ENCODE peak calls at places on chromosomes 6 and 20, in four cellular contexts. T is mesendoderm, K is IMR-90, C is neuronal stem cell. E is an unnamed sample.
A peak's percentile ranks its signal among the peaks of the same experiment; 100 is the strongest.

GRCh38 chr20:50121858-50122271 is 8.9 kb upstream of the UBE2V1 start:
- DNase-seq in C (no peak), T (peak; percentile 74), K (peak; percentile 55), E (peak; percentile 45)

GRCh38 chr6:19690676-19691075 is 146.5 kb upstream of the ID4 start:
- DNase-seq in T (peak; percentile 19), K (no peak), C (no peak), E (no peak)

GRCh38 chr6:111220383-111221031 is 133.2 kb downstream of the SLC16A10 start:
- DNase-seq in K (no peak), T (no peak), C (no peak), E (no peak)

GRCh38 chr20:59696476-59696875 is 92.1 kb downstream of the PHACTR3 start:
- DNase-seq in T (no peak), C (no peak), K (no peak), E (no peak)

GRCh38 chr6:146770965-146771735 is 172.4 kb downstream of the ADGB start:
- DNase-seq in K (no peak), C (no peak), T (no peak), E (no peak)

GRCh38 chr6:105317607-105318533 is 85.0 kb downstream of the PREP start:
- DNase-seq in K (no peak), C (no peak), T (peak; percentile 36), E (no peak)

GRCh38 chr6:131400054-131400781 is 172.8 kb upstream of the ARG1 start:
- DNase-seq in T (peak; percentile 53), C (no peak), K (peak; percentile 67), E (no peak)

GRCh38 chr20:32608664-32609015 is 23.5 kb upstream of the NOL4L start:
- DNase-seq in T (no peak), K (no peak), C (no peak), E (no peak)

GRCh38 chr6:16757332-16757731 is 3.9 kb downstream of the ATXN1 start:
- DNase-seq in T (no peak), K (no peak), C (no peak), E (no peak)
- H3K79me1 ChIP-seq in T (no peaks in the 10 kb centered on the region), K (peaks cover 42% of the 10 kb centered on the region), C (no peaks in the 10 kb centered on the region), E (no peaks in the 10 kb centered on the region)

GRCh38 chr20:61493798-61494305 is 241.8 kb downstream of the CDH4 start:
- DNase-seq in K (no peak), T (no peak), C (no peak), E (peak; percentile 22)

GRCh38 chr20:61497029-61497627 is 245.1 kb downstream of the CDH4 start:
- DNase-seq in T (no peak), C (no peak), K (no peak), E (no peak)

GRCh38 chr20:61492065-61492464 is 240.0 kb downstream of the CDH4 start:
- DNase-seq in K (no peak), T (no peak), C (no peak), E (no peak)

GRCh38 chr20:61490721-61491120 is 238.7 kb downstream of the CDH4 start:
- DNase-seq in T (no peak), K (no peak), C (no peak), E (peak; percentile 3)

DNA sequence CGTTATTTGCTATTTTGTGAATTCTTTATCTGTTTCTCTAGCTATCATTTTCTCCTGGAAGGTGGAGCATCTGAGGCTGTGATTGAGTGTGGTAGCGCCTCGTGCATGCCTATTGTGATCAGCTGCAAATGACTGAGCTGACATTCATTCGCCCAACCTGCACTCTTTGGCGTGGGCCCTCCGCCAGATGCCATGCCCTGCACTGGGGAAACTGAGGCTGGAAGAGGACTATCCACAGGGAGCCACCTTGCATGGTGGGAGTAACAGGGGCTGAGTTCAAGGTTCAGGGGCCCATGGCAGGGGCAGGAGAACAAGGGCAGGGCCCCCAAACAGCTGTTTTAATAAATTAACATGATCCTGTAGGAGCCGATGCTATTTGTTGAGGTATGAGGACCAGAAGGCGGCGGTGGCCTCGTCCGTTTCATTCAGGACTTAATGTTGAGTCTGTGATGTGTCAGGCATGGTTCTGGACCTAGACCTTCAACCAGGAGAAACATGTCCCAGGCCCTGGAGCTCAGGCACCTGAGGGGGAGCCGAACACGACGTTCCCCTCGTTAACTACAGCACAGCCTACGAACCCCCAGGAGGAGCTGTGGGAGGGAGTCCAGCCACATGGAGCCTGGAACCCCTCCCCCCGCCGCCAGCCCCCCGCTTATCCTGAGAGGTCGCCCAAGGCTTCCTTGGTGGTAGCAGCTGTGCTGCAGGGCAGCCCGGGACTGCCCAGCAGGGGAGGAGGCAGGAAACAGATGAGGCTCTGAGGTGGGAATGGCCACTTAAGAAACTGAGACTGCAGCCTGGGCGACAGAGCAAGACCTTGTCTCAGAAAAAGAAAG is 242.9 kb downstream of the CDH4 start:
- DNase-seq in C (no peak), T (no peak), K (no peak), E (no peak)
- H2BK5ac ChIP-seq in C (no peak overlapping the region), T (no peak overlapping the region), K (no peak overlapping the region), E (no peak overlapping the region)

DNA sequence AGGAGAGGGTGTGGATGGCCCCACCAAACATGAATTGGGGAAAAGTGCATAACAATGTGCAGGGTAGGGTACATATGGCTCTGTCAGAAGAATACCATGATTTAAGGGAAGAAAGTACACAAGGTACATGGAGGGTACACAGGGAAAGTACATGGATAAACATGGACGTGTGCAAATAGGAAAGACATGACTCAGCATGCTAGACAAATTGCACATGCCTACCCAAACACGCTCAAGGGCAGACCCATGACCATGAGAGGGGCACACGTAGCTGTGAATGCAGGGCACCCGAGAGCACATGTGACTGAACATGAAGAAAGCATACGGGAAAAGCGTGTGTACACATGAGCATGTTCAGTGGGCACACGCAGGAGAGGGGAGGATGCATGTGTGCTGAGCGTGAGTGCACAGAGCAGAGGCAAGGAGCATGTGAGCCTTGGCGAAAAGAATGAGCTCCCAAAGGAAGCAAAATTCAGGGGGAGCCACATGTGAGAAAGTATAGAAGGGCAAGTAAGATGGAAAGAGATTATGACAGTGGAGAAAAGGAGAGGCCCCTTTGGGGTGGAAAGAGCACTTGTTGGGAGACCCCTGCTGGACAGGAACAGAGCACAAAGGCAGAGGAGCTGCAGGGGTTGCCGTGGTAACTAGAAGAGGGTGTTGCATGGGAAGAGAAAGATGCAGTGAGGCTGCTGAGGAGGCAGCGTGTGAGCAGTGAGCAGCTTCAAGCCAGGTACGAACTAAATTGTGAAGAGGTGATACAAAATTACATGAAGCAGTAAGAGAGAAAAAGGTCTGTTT is 17.8 kb downstream of the OR2H2 start:
- DNase-seq in T (peak; percentile 93), K (peak; percentile 7), C (no peak), E (peak; percentile 85)
- H3K79me1 ChIP-seq in T (peaks cover 4% of the 10 kb centered on the region), K (no peaks in the 10 kb centered on the region), C (peaks cover 3% of the 10 kb centered on the region), E (no peaks in the 10 kb centered on the region)

GRCh38 chr20:2807019-2807418 is 6.6 kb upstream of the CPXM1 start:
- DNase-seq in T (no peak), C (no peak), K (no peak), E (no peak)

GRCh38 chr20:2804041-2804828 is 3.8 kb upstream of the CPXM1 start:
- DNase-seq in T (no peak), C (no peak), K (no peak), E (no peak)

GRCh38 chr20:2805682-2806350 is 5.4 kb upstream of the CPXM1 start:
- DNase-seq in T (no peak), C (no peak), K (peak; percentile 29), E (peak; percentile 36)

GRCh38 chr20:2806351-2806701 is 5.9 kb upstream of the CPXM1 start:
- DNase-seq in C (no peak), K (no peak), T (no peak), E (no peak)

GRCh38 chr20:2804921-2805681 is 4.7 kb upstream of the CPXM1 start:
- DNase-seq in T (no peak), C (no peak), K (no peak), E (peak; percentile 47)
- H2BK5ac ChIP-seq in T (no peak overlapping the region), C (peak overlapping the region; percentile 35), K (no peak overlapping the region), E (no peak overlapping the region)

DNA sequence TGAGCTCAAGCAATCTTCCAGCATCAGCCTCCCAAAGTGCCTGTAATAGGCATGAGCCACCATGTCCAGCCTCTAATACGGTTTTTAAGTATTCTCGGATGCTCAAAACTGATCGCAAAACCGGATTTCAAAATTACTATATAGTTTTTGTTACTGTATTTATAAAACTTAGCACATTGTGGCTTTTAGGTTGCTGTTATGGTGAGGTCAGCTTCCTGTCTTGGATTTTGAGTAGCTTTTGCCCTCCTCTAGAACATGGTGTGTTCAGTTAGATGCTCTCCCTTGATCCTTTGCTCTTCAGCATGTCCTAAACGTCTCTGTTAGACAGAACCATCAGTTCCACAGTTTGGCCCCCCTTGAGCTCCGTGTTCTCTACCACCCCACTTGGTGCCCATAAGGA is 96.2 kb downstream of the RPP40 start:
- DNase-seq in C (no peak), K (peak; percentile 21), T (no peak), E (no peak)
- H3K79me1 ChIP-seq in C (peaks cover 1% of the 10 kb centered on the region), K (peaks cover 78% of the 10 kb centered on the region), T (peaks cover 19% of the 10 kb centered on the region), E (peaks cover 16% of the 10 kb centered on the region)

GRCh38 chr6:114280239-114280982 is 62.4 kb downstream of the HS3ST5 start:
- DNase-seq in K (no peak), T (no peak), C (no peak), E (no peak)
- H2BK5ac ChIP-seq in K (no peak overlapping the region), T (no peak overlapping the region), C (no peak overlapping the region), E (no peak overlapping the region)

GRCh38 chr20:51425347-51426106 is 117.0 kb downstream of the NFATC2 start:
- DNase-seq in K (no peak), C (no peak), T (no peak), E (no peak)
- H3K79me1 ChIP-seq in K (no peaks in the 10 kb centered on the region), C (no peaks in the 10 kb centered on the region), T (no peaks in the 10 kb centered on the region), E (no peaks in the 10 kb centered on the region)

DNA sequence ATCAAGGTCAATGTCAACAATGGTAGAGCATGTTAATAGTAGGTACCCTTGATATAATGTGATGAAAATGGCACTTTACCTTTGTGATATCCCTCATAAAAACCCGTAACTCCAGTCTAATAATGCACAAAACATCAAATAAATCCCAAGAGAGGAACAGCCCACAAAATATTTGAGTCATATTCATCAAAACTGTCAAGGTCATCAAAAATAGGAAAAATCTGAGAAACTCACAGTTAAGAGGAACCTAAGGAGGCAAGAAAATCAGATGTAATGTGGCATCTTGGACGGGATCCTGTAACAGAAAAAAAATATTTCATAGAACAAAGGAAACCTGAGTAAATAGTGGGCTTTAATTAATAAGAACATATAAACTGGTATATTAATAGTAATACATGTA is 25.5 kb upstream of the OSTM1 start:
- DNase-seq in T (no peak), C (no peak), K (no peak), E (no peak)
- H2BK5ac ChIP-seq in T (no peak overlapping the region), C (no peak overlapping the region), K (no peak overlapping the region), E (no peak overlapping the region)

DNA sequence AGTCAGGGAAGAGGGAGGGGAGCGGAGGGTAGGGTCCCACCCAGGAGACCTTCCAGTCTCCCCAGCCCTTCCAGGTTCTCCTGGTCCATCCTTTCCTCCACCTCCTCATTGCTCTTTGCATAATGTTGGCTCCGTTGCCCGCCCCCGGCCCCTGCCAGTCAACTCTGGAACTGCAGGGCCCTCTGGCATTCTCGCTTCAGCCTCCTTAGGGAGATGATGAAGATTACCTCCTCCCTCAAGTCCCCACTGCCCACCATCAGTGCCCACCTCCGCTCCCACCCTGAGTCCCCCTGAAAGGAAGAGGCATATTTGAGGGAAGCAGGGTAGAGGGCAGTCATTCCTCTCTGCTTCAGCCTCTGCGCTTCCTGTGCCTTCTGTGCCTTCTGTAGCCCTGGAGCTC is 8.5 kb downstream of the TMEM63B start:
- DNase-seq in C (no peak), K (no peak), T (no peak), E (no peak)
- H3K79me1 ChIP-seq in C (peaks cover 3% of the 10 kb centered on the region), K (peaks cover 47% of the 10 kb centered on the region), T (no peaks in the 10 kb centered on the region), E (no peaks in the 10 kb centered on the region)

E was measured in H9.